ENCODE peak calls at places on chromosomes 16 and 17, in eight cellular contexts. I, O, N, D, E, B, H and V are unnamed samples.

GRCh38 chr16:3961449-3961849 is 80.9 kb upstream of the CREBBP start:
- DNase-seq in N (no peak), B (no peak), I (no peak), O (no peak), D (no peak), H (peak; percentile 74), E (no peak), V (no peak)

GRCh38 chr17:40468560-40468959 is 25.3 kb downstream of the IGFBP4 start:
- DNase-seq in H (peak; percentile 27), N (no peak), D (no peak), O (no peak), E (no peak), I (no peak), B (no peak), V (no peak)

GRCh38 chr17:66416207-66416940 is 114.0 kb downstream of the PRKCA start:
- DNase-seq in I (no peak), B (no peak), H (no peak), O (no peak), E (no peak), N (no peak), D (no peak), V (no peak)

GRCh38 chr16:88953003-88953690 is 23.9 kb downstream of the CBFA2T3 start:
- DNase-seq in H (no peak), E (no peak), I (no peak), N (peak; percentile 29), B (no peak), D (no peak), O (no peak), V (no peak)

GRCh38 chr16:592518-593306 is 2.8 kb downstream of the RAB40C start:
- DNase-seq in O (no peak), N (peak; percentile 61), H (peak; percentile 78), I (peak; percentile 17), B (peak; percentile 61), E (no peak), D (no peak), V (peak; percentile 59)

GRCh38 chr17:58096892-58097291 is 13.7 kb downstream of the DYNLL2 start:
- DNase-seq in H (no peak), N (no peak), D (no peak), E (no peak), I (no peak), O (no peak), B (no peak), V (no peak)

GRCh38 chr17:72971513-72971880 is 121.0 kb downstream of the SLC39A11 start:
- DNase-seq in I (no peak), O (no peak), N (no peak), D (no peak), E (no peak), B (no peak), H (no peak), V (no peak)

GRCh38 chr16:11682655-11683096 is 14.4 kb downstream of the SNN start:
- DNase-seq in E (no peak), I (peak; percentile 85), D (no peak), H (peak; percentile 97), B (no peak), N (no peak), O (peak; percentile 64), V (no peak)

GRCh38 chr16:12255473-12255872 is 278.9 kb downstream of the SNX29 start:
- DNase-seq in B (no peak), O (peak; percentile 11), I (no peak), H (peak; percentile 58), D (no peak), E (no peak), N (no peak), V (no peak)

GRCh38 chr17:73625006-73625405 is 19.2 kb downstream of the SDK2 start:
- DNase-seq in O (no peak), D (no peak), B (no peak), N (no peak), I (no peak), E (no peak), H (peak; percentile 32), V (no peak)

GRCh38 chr16:68229431-68230175 is 6.3 kb downstream of the ESRP2 start:
- DNase-seq in N (peak; percentile 43), I (peak; percentile 75), E (peak; percentile 18), B (no peak), H (peak; percentile 88), O (peak; percentile 48), D (peak; percentile 40), V (peak; percentile 78)

DNA sequence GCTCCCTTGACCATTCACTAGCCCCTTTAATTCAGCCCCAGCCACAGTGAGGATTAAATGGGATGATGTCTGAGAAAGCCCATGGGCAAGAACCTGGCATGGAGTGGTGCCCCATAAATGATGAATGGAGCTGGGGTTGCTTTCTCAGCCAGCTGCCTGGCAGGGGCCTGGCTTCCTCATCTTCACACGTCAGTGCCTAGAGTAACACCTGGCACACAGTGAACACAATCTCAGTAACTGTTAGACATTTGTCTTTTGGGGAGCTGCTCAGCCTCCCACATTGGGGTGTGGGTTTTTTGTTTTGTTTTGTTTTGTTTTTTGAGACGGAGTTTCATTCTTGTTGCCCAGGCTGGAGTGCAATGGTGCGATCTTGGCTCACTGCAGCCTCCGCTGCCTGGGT is 47.5 kb upstream of the MEOX1 start:
- DNase-seq in B (no peak), D (no peak), N (no peak), E (no peak), H (no peak), O (no peak), I (no peak), V (no peak)
- H3K4me3 ChIP-seq in B (no peak overlapping the region), D (no peak overlapping the region), N (no peak overlapping the region), E (no peak overlapping the region), H (no peak overlapping the region), O (no peak overlapping the region), I (no peak overlapping the region), V (no peak overlapping the region)

GRCh38 chr17:13917635-13918034 is 151.7 kb upstream of the COX10 start:
- DNase-seq in N (no peak), I (no peak), H (no peak), E (no peak), O (no peak), D (no peak), B (no peak), V (no peak)

GRCh38 chr17:13919818-13920217 is 149.5 kb upstream of the COX10 start:
- DNase-seq in E (no peak), D (no peak), H (no peak), O (no peak), N (no peak), I (no peak), B (no peak), V (no peak)

GRCh38 chr17:13920413-13920812 is 148.9 kb upstream of the COX10 start:
- DNase-seq in I (no peak), E (no peak), B (no peak), D (no peak), H (no peak), N (no peak), O (no peak), V (no peak)

GRCh38 chr17:13921841-13922776 is 147.2 kb upstream of the COX10 start:
- DNase-seq in D (no peak), I (no peak), N (no peak), B (no peak), H (no peak), O (no peak), E (no peak), V (no peak)

DNA sequence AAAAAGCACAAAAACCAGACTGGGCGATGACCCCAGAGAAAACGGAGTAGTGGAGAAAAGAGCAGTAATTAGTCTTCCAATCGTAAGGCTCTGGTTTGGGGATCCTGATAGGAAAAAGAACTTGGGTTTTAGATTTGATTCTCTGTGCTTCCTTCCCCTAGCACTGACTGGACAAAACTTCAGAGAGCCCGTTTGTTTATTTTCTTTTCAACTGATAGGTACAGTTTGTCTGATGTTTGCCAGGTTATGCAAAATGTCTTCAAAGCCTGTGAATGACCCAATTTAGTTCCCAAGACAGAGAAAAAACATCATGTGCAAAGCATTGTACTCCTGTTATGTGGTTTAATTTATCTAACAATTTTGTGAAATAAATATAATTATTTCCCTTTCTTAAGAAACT is 151.1 kb upstream of the COX10 start:
- DNase-seq in H (no peak), D (no peak), B (no peak), E (no peak), O (no peak), I (no peak), N (no peak), V (no peak)
- H3K4me1 ChIP-seq in H (no peaks in the 10 kb centered on the region), D (no peaks in the 10 kb centered on the region), B (no peaks in the 10 kb centered on the region), E (peaks cover 7% of the 10 kb centered on the region), O (no peaks in the 10 kb centered on the region), I (no peaks in the 10 kb centered on the region), N (no peaks in the 10 kb centered on the region), V (no peaks in the 10 kb centered on the region)

DNA sequence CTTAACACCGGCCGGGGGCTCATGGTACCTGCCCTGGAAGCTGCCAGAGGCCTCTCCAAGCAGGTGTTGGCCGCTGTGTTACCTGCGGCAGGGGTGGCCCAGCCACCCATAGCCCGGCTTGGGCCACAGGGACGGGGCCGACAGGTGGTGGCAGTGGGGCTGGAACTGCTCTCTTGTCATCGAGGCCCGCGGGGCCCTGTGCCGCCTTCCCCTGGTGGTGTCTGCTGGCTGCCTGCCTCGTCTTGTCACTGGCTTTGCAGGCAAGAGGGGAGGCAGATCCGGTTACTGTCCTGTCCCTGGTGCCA is 27.1 kb downstream of the GSE1 start:
- DNase-seq in O (no peak), E (no peak), N (no peak), D (no peak), B (no peak), H (no peak), I (no peak), V (no peak)
- H3K36me3 ChIP-seq in O (no peaks in the 10 kb centered on the region), E (no peaks in the 10 kb centered on the region), N (no peaks in the 10 kb centered on the region), D (no peaks in the 10 kb centered on the region), B (no peaks in the 10 kb centered on the region), H (no peaks in the 10 kb centered on the region), I (no peaks in the 10 kb centered on the region), V (no peaks in the 10 kb centered on the region)

GRCh38 chr16:84730406-84731106 is 30.8 kb downstream of the USP10 start:
- DNase-seq in O (no peak), I (peak; percentile 95), H (peak; percentile 93), D (peak; percentile 13), B (peak; percentile 77), E (peak; percentile 58), N (peak; percentile 79), V (peak; percentile 93)
- H3K4me3 ChIP-seq in O (no peak overlapping the region), I (no peak overlapping the region), H (peak overlapping the region; percentile 0), D (no peak overlapping the region), B (no peak overlapping the region), E (no peak overlapping the region), N (no peak overlapping the region), V (no peak overlapping the region)

DNA sequence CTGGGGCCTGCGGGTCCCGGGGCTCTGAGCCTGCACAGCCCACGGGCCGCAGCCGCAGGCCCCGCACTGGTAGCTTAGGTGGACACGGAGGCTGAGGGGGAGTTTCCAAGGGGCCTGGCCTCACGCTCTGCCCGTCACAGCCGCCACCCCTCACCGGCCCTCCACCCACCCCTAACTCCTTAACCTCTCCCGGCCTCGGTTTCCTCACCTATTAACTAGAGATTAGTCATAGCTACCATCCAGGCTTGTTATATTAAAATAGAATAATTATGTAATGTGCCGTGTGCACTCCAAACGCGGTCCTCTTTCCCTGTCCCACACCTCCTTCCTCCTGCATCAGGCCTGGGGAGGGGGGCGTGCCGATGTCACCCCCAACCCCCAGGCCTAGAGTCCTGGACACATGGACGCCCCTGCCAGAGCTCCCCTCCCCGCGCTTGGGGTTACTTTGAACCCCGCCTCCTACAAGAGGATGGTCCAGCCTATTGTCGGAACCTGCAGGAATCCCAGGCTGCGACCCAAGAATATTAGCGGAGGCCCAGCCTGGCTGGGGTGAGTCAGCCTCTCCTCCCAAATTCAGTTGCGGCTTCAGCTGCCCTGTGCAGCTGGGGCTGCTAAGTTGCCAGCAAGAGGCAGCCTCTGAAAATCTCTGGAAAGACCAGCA is 17.3 kb downstream of the SOCS3 start:
- DNase-seq in E (peak; percentile 37), B (peak; percentile 77), N (peak; percentile 91), D (no peak), H (peak; percentile 99), I (peak; percentile 91), O (no peak), V (no peak)
- H3K4me1 ChIP-seq in E (peaks cover 32% of the 10 kb centered on the region), B (peaks cover 28% of the 10 kb centered on the region), N (no peaks in the 10 kb centered on the region), D (peaks cover 81% of the 10 kb centered on the region), H (peaks cover 31% of the 10 kb centered on the region), I (peaks cover 35% of the 10 kb centered on the region), O (peaks cover 24% of the 10 kb centered on the region), V (peaks cover 11% of the 10 kb centered on the region)

GRCh38 chr16:84773312-84773711 is 46.5 kb upstream of the CRISPLD2 start:
- DNase-seq in E (no peak), D (no peak), H (no peak), N (no peak), B (no peak), O (no peak), I (no peak), V (no peak)
- H3K36me3 ChIP-seq in E (no peaks in the 10 kb centered on the region), D (peaks cover 44% of the 10 kb centered on the region), H (peaks cover 54% of the 10 kb centered on the region), N (peaks cover 4% of the 10 kb centered on the region), B (peaks cover 73% of the 10 kb centered on the region), O (no peaks in the 10 kb centered on the region), I (peaks cover 21% of the 10 kb centered on the region), V (peaks cover 60% of the 10 kb centered on the region)